ENCODE peak calls at places on chromosomes 5 and 9, in four cellular contexts. One of them, this sample, is unnamed.

GRCh38 chr9:127931092-127931881 is 710 bp upstream of the PIP5KL1 start:
- DNase-seq in endothelial cell of umbilical vein: peak; percentile 49
- DNase-seq in cardiac muscle cell: peak; percentile 74
- DNase-seq in ovary: no peak
- DNase-seq in this sample: peak; percentile 62

GRCh38 chr5:140109050-140109817 is 4.7 kb upstream of the PURA start:
- DNase-seq in endothelial cell of umbilical vein: no peak
- DNase-seq in cardiac muscle cell: no peak
- DNase-seq in ovary: no peak
- DNase-seq in this sample: no peak

GRCh38 chr9:22454021-22454420 is 7.4 kb downstream of the DMRTA1 start:
- DNase-seq in endothelial cell of umbilical vein: no peak
- DNase-seq in cardiac muscle cell: no peak
- DNase-seq in ovary: no peak
- DNase-seq in this sample: no peak

GRCh38 chr5:116084231-116084630 is 594 bp upstream of the COMMD10 start:
- DNase-seq in endothelial cell of umbilical vein: no peak
- DNase-seq in cardiac muscle cell: peak; percentile 49
- DNase-seq in ovary: peak; percentile 40
- DNase-seq in this sample: peak; percentile 69

GRCh38 chr5:4551034-4551433 is 589.1 kb upstream of the ADAMTS16 start:
- DNase-seq in endothelial cell of umbilical vein: no peak
- DNase-seq in cardiac muscle cell: no peak
- DNase-seq in ovary: no peak
- DNase-seq in this sample: no peak

GRCh38 chr5:141976176-141976575 is 7.3 kb downstream of the RNF14 start:
- DNase-seq in endothelial cell of umbilical vein: no peak
- DNase-seq in cardiac muscle cell: no peak
- DNase-seq in ovary: no peak
- DNase-seq in this sample: peak; percentile 51

GRCh38 chr9:109972026-109973005 is 192.3 kb downstream of the PALM2AKAP2 start:
- DNase-seq in endothelial cell of umbilical vein: no peak
- DNase-seq in cardiac muscle cell: no peak
- DNase-seq in ovary: no peak
- DNase-seq in this sample: no peak

GRCh38 chr5:176596689-176597416 is 13.1 kb downstream of the GPRIN1 start:
- DNase-seq in endothelial cell of umbilical vein: peak; percentile 60
- DNase-seq in cardiac muscle cell: peak; percentile 56
- DNase-seq in ovary: peak; percentile 43
- DNase-seq in this sample: no peak

GRCh38 chr5:55904152-55904551 is 53.0 kb downstream of the IL31RA start:
- DNase-seq in endothelial cell of umbilical vein: peak; percentile 48
- DNase-seq in cardiac muscle cell: peak; percentile 45
- DNase-seq in ovary: no peak
- DNase-seq in this sample: no peak

GRCh38 chr9:76810377-76810957 is 46.2 kb downstream of the PCA3 start:
- DNase-seq in endothelial cell of umbilical vein: peak; percentile 67
- DNase-seq in cardiac muscle cell: peak; percentile 81
- DNase-seq in ovary: peak; percentile 17
- DNase-seq in this sample: peak; percentile 63

GRCh38 chr5:94362857-94363256 is 255.5 kb downstream of the KIAA0825 start:
- DNase-seq in endothelial cell of umbilical vein: no peak
- DNase-seq in cardiac muscle cell: no peak
- DNase-seq in ovary: no peak
- DNase-seq in this sample: no peak

GRCh38 chr9:75238311-75238976 is 150.1 kb downstream of the OSTF1 start:
- DNase-seq in endothelial cell of umbilical vein: peak; percentile 71
- DNase-seq in cardiac muscle cell: peak; percentile 74
- DNase-seq in ovary: no peak
- DNase-seq in this sample: peak; percentile 33

GRCh38 chr9:78668148-78668825 is 371.4 kb downstream of the PSAT1 start:
- DNase-seq in endothelial cell of umbilical vein: no peak
- DNase-seq in cardiac muscle cell: no peak
- DNase-seq in ovary: no peak
- DNase-seq in this sample: peak; percentile 79

GRCh38 chr5:147101654-147102053 is 133.2 kb upstream of the STK32A start:
- DNase-seq in endothelial cell of umbilical vein: no peak
- DNase-seq in cardiac muscle cell: no peak
- DNase-seq in ovary: no peak
- DNase-seq in this sample: no peak

GRCh38 chr9:26264709-26265601 is 586.7 kb upstream of the TUSC1 start:
- DNase-seq in endothelial cell of umbilical vein: peak; percentile 51
- DNase-seq in cardiac muscle cell: peak; percentile 59
- DNase-seq in ovary: no peak
- DNase-seq in this sample: no peak

GRCh38 chr5:172463031-172463430 is 8.7 kb upstream of the SH3PXD2B start:
- DNase-seq in endothelial cell of umbilical vein: no peak
- DNase-seq in cardiac muscle cell: no peak
- DNase-seq in ovary: no peak
- DNase-seq in this sample: no peak

GRCh38 chr5:32352685-32353084 is 39.9 kb upstream of the MTMR12 start:
- DNase-seq in endothelial cell of umbilical vein: no peak
- DNase-seq in cardiac muscle cell: no peak
- DNase-seq in ovary: no peak
- DNase-seq in this sample: no peak

GRCh38 chr5:68288756-68289134 is 73.2 kb downstream of the PIK3R1 start:
- DNase-seq in endothelial cell of umbilical vein: no peak
- DNase-seq in cardiac muscle cell: no peak
- DNase-seq in ovary: peak; percentile 31
- DNase-seq in this sample: no peak

GRCh38 chr5:78638423-78638822 is 10.1 kb downstream of the LHFPL2 start:
- DNase-seq in endothelial cell of umbilical vein: peak; percentile 99
- DNase-seq in cardiac muscle cell: peak; percentile 92
- DNase-seq in ovary: peak; percentile 40
- DNase-seq in this sample: peak; percentile 99

GRCh38 chr5:144072518-144072927 is 97.9 kb downstream of the YIPF5 start:
- DNase-seq in endothelial cell of umbilical vein: peak; percentile 64
- DNase-seq in cardiac muscle cell: peak; percentile 19
- DNase-seq in ovary: no peak
- DNase-seq in this sample: peak; percentile 80

GRCh38 chr9:124794902-124795491 is 18.1 kb downstream of the OLFML2A start:
- DNase-seq in endothelial cell of umbilical vein: no peak
- DNase-seq in cardiac muscle cell: no peak
- DNase-seq in ovary: no peak
- DNase-seq in this sample: no peak
- TF ChIP-seq CTCF in endothelial cell of umbilical vein: no peak
- TF ChIP-seq CTCF in cardiac muscle cell: no peak
- TF ChIP-seq CTCF in ovary: no peak
- TF ChIP-seq CTCF in this sample: no peak

DNA sequence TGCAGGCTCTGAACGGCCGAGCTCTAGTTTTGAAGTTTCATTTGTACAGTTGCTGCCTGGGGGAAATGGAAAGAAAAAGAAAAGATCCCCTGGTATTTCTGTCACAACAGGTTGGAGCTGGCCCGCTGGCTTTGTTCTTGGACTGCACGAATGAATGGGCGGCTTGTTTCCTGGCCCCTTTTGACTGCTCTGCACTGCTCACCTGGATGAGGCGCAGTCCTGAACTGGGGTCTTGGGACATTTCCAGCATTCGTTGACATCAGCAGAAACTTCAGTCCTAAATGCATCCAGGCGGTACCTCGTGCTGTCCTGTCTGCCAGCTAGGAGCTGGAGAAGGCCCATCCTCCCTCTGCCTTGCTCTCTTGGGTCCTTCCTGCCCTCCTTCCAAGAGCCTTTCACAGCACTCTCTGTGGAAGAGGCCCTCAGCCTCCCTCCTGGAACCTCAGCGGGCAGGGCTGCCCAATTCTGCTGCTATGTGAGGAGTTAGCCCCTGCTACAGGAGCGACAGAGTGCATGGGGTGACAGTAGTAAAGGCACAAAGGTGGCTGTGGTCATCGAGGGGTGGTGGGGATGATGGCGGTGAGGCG is 189.2 kb downstream of the FSTL4 start:
- DNase-seq in endothelial cell of umbilical vein: no peak
- DNase-seq in cardiac muscle cell: no peak
- DNase-seq in ovary: no peak
- DNase-seq in this sample: no peak
- H3K27ac ChIP-seq in endothelial cell of umbilical vein: no peak overlapping the region
- H3K27ac ChIP-seq in cardiac muscle cell: no peak overlapping the region
- H3K27ac ChIP-seq in ovary: no peak overlapping the region
- H3K27ac ChIP-seq in this sample: peak overlapping the region; percentile 54

GRCh38 chr5:138753794-138754698 is 821 bp downstream of the CTNNA1 start:
- DNase-seq in endothelial cell of umbilical vein: peak; percentile 91
- DNase-seq in cardiac muscle cell: peak; percentile 91
- DNase-seq in ovary: peak; percentile 81
- DNase-seq in this sample: peak; percentile 74
- TF ChIP-seq CTCF in endothelial cell of umbilical vein: no peak
- TF ChIP-seq CTCF in cardiac muscle cell: no peak
- TF ChIP-seq CTCF in ovary: no peak
- TF ChIP-seq CTCF in this sample: no peak

GRCh38 chr9:68705636-68706578 is 867 bp downstream of the PIP5K1B start:
- DNase-seq in endothelial cell of umbilical vein: peak; percentile 10
- DNase-seq in cardiac muscle cell: peak; percentile 12
- DNase-seq in ovary: no peak
- DNase-seq in this sample: no peak
- H3K27ac ChIP-seq in endothelial cell of umbilical vein: no peak overlapping the region
- H3K27ac ChIP-seq in cardiac muscle cell: no peak overlapping the region
- H3K27ac ChIP-seq in ovary: no peak overlapping the region
- H3K27ac ChIP-seq in this sample: no peak overlapping the region

DNA sequence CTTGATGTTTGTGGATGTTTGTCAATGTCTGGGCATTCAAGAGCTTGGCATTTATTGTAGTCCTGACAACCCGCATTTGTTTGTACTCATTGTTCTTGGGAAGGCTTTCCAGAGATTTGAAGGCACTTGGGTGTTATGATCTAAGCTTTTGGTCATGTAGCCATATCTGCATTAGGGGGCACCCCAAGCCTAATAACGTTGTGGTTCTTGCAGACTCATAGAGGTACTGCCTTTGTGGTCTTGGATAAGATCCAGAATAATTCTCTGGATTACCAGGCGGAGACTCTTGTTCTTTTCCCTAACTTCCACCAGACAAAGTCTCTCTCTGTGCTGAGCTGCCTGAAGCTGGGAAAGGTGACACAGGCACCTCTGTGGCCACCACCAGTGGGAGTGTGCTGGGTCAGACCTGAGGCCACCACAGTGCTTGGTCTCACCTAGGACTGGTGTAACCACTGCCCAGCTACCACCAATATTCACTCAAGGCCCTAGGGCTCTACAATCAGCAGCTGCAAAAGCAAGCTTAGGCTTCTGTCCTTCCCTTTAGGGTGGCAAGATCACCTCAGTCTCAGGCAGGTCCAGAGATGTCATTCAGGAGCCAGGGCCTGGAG is 144.4 kb upstream of the TAS2R1 start:
- DNase-seq in endothelial cell of umbilical vein: no peak
- DNase-seq in cardiac muscle cell: peak; percentile 93
- DNase-seq in ovary: no peak
- DNase-seq in this sample: no peak
- TF ChIP-seq CTCF in endothelial cell of umbilical vein: no peak
- TF ChIP-seq CTCF in cardiac muscle cell: peak; percentile 68
- TF ChIP-seq CTCF in ovary: no peak
- TF ChIP-seq CTCF in this sample: no peak

GRCh38 chr9:130662099-130662926 is 2.1 kb upstream of the PRDM12 start:
- DNase-seq in endothelial cell of umbilical vein: no peak
- DNase-seq in cardiac muscle cell: no peak
- DNase-seq in ovary: no peak
- DNase-seq in this sample: no peak

GRCh38 chr9:130659699-130660248 is 4.6 kb upstream of the PRDM12 start:
- DNase-seq in endothelial cell of umbilical vein: no peak
- DNase-seq in cardiac muscle cell: no peak
- DNase-seq in ovary: no peak
- DNase-seq in this sample: no peak

GRCh38 chr9:130661461-130662098 is 2.8 kb upstream of the PRDM12 start:
- DNase-seq in endothelial cell of umbilical vein: no peak
- DNase-seq in cardiac muscle cell: no peak
- DNase-seq in ovary: no peak
- DNase-seq in this sample: no peak

GRCh38 chr9:130660326-130660682 is 4.1 kb upstream of the PRDM12 start:
- DNase-seq in endothelial cell of umbilical vein: no peak
- DNase-seq in cardiac muscle cell: no peak
- DNase-seq in ovary: no peak
- DNase-seq in this sample: no peak

GRCh38 chr9:130660683-130661460 is 3.5 kb upstream of the PRDM12 start:
- DNase-seq in endothelial cell of umbilical vein: no peak
- DNase-seq in cardiac muscle cell: no peak
- DNase-seq in ovary: no peak
- DNase-seq in this sample: no peak
- H3K27ac ChIP-seq in endothelial cell of umbilical vein: no peak overlapping the region
- H3K27ac ChIP-seq in cardiac muscle cell: no peak overlapping the region
- H3K27ac ChIP-seq in ovary: no peak overlapping the region
- H3K27ac ChIP-seq in this sample: no peak overlapping the region

GRCh38 chr5:33423018-33423630 is 17.6 kb upstream of the TARS1 start:
- DNase-seq in endothelial cell of umbilical vein: peak; percentile 66
- DNase-seq in cardiac muscle cell: peak; percentile 66
- DNase-seq in ovary: no peak
- DNase-seq in this sample: peak; percentile 28
- TF ChIP-seq CTCF in endothelial cell of umbilical vein: peak; percentile 17
- TF ChIP-seq CTCF in cardiac muscle cell: peak; percentile 33
- TF ChIP-seq CTCF in ovary: no peak
- TF ChIP-seq CTCF in this sample: peak; percentile 74

DNA sequence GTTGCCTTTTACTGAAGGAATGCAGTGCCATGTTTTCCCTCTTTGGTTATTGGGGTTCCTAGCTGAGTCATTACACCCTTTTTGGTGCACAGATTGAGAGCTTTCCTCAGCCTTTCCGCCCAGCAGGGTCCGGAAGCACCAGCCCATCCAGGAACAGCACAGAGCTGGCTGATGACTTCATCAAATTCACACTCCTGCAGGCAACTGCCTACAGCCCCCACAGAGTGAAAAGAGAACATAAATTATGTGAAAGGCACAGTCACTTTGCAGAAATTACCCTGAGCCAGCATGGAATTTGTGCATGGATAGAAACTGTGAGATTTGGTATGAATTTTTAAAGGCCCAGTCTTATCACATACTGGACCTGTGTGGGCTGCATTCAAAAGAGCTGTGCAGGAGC is 385.2 kb upstream of the TRPC7 start:
- DNase-seq in endothelial cell of umbilical vein: no peak
- DNase-seq in cardiac muscle cell: no peak
- DNase-seq in ovary: no peak
- DNase-seq in this sample: no peak
- H3K27ac ChIP-seq in endothelial cell of umbilical vein: no peak overlapping the region
- H3K27ac ChIP-seq in cardiac muscle cell: no peak overlapping the region
- H3K27ac ChIP-seq in ovary: no peak overlapping the region
- H3K27ac ChIP-seq in this sample: no peak overlapping the region

GRCh38 chr5:137891849-137892248 is 2.6 kb downstream of the PKD2L2 start:
- DNase-seq in endothelial cell of umbilical vein: no peak
- DNase-seq in cardiac muscle cell: no peak
- DNase-seq in ovary: no peak
- DNase-seq in this sample: no peak
- TF ChIP-seq CTCF in endothelial cell of umbilical vein: no peak
- TF ChIP-seq CTCF in cardiac muscle cell: peak; percentile 8
- TF ChIP-seq CTCF in ovary: no peak
- TF ChIP-seq CTCF in this sample: peak; percentile 24

This sample was measured in RWPE1.